ENCODE peak calls at places on chromosome 19, in nine cellular contexts. U is upper lobe of left lung, N is spleen, W is breast epithelium, Z is sigmoid colon, M is suprapubic skin, H is H1, Y is prostate gland, S is transverse colon. K is an unnamed sample.

GRCh38 chr19:34664168-34664567 is 12.8 kb downstream of the SCGB2B2 start:
- DNase-seq in U (no peak), N (peak; percentile 36), W (no peak), Z (no peak), M (no peak), H (no peak), Y (no peak), S (no peak), K (no peak)

GRCh38 chr19:33090179-33090578 is 9.2 kb downstream of the GPATCH1 start:
- DNase-seq in U (no peak), N (no peak), W (no peak), Z (no peak), M (no peak), H (no peak), Y (no peak), S (no peak), K (no peak)

GRCh38 chr19:48249502-48250014 is 6.2 kb downstream of the CARD8 start:
- DNase-seq in U (peak; percentile 76), N (peak; percentile 91), W (no peak), Z (peak; percentile 74), M (no peak), H (no peak), Y (no peak), S (peak; percentile 58), K (peak; percentile 41)

GRCh38 chr19:46753420-46754155 is 7.3 kb upstream of the STRN4 start:
- DNase-seq in U (peak; percentile 63), N (peak; percentile 88), W (no peak), Z (no peak), M (no peak), H (no peak), Y (peak; percentile 62), S (peak; percentile 78), K (peak; percentile 75)

GRCh38 chr19:4976412-4977298 is 7.7 kb downstream of the KDM4B start:
- DNase-seq in U (peak; percentile 91), N (peak; percentile 90), W (peak; percentile 88), Z (peak; percentile 98), M (peak; percentile 91), H (no peak), Y (peak; percentile 95), S (peak; percentile 66), K (peak; percentile 53)

GRCh38 chr19:16160943-16161560 is 12.3 kb downstream of the CIB3 start:
- DNase-seq in U (no peak), N (no peak), W (no peak), Z (no peak), M (no peak), H (no peak), Y (no peak), S (peak; percentile 47), K (no peak)

GRCh38 chr19:45059258-45059965 is 16.9 kb downstream of the ZNF296 start:
- DNase-seq in U (peak; percentile 74), N (peak; percentile 91), W (no peak), Z (peak; percentile 77), M (no peak), H (no peak), Y (peak; percentile 79), S (peak; percentile 87), K (peak; percentile 89)

GRCh38 chr19:13099073-13099999 is 3.3 kb downstream of the LYL1 start:
- DNase-seq in U (peak; percentile 92), N (peak; percentile 98), W (no peak), Z (peak; percentile 91), M (peak; percentile 92), H (no peak), Y (no peak), S (peak; percentile 85), K (peak; percentile 78)

GRCh38 chr19:41541990-41542584 is 33.9 kb upstream of the CEACAM21 start:
- DNase-seq in U (peak; percentile 80), N (peak; percentile 92), W (no peak), Z (peak; percentile 70), M (peak; percentile 83), H (no peak), Y (no peak), S (peak; percentile 74), K (peak; percentile 73)

GRCh38 chr19:31351212-31352193 is 2.3 kb upstream of the TSHZ3 start:
- DNase-seq in U (no peak), N (peak; percentile 82), W (no peak), Z (peak; percentile 82), M (no peak), H (no peak), Y (peak; percentile 41), S (peak; percentile 31), K (no peak)

GRCh38 chr19:18152444-18152816 is 533 bp upstream of the PIK3R2 start:
- DNase-seq in U (peak; percentile 97), N (peak; percentile 99), W (peak; percentile 91), Z (peak; percentile 98), M (peak; percentile 98), H (peak; percentile 97), Y (peak; percentile 94), S (peak; percentile 98), K (peak; percentile 97)

GRCh38 chr19:18150776-18151624 is 2.0 kb upstream of the PIK3R2 start:
- DNase-seq in U (no peak), N (no peak), W (no peak), Z (no peak), M (no peak), H (no peak), Y (no peak), S (no peak), K (no peak)

GRCh38 chr19:18155095-18156087 is 2.4 kb downstream of the PIK3R2 start:
- DNase-seq in U (peak; percentile 53), N (peak; percentile 81), W (no peak), Z (no peak), M (no peak), H (no peak), Y (no peak), S (peak; percentile 59), K (peak; percentile 85)

GRCh38 chr19:18153555-18154134 is 682 bp downstream of the PIK3R2 start:
- DNase-seq in U (no peak), N (peak; percentile 91), W (no peak), Z (no peak), M (no peak), H (no peak), Y (no peak), S (peak; percentile 48), K (no peak)

GRCh38 chr19:18152817-18153554 is at the start of gene PIK3R2:
- DNase-seq in U (peak; percentile 99), N (peak; percentile 99), W (peak; percentile 99), Z (peak; percentile 100), M (peak; percentile 99), H (peak; percentile 97), Y (peak; percentile 100), S (peak; percentile 100), K (peak; percentile 100)
- TF ChIP-seq POLR2A in U (peak; percentile 83), N (no peak), W (no peak), Z (peak; percentile 13), M (no peak), H (no peak), Y (peak; percentile 84), S (peak; percentile 24), K (no peak)

GRCh38 chr19:50710094-50710493 is 9.5 kb downstream of the SHANK1 start:
- DNase-seq in U (no peak), N (no peak), W (no peak), Z (no peak), M (no peak), H (no peak), Y (no peak), S (no peak), K (no peak)
- TF ChIP-seq CTCF in U (no peak), N (no peak), W (no peak), Z (no peak), M (no peak), H (peak; percentile 44), Y (no peak), S (no peak), K (no peak)

GRCh38 chr19:7927605-7928333 is 1.8 kb upstream of the CTXN1 start:
- DNase-seq in U (no peak), N (no peak), W (peak; percentile 67), Z (no peak), M (no peak), H (no peak), Y (no peak), S (no peak), K (no peak)
- TF ChIP-seq POLR2AphosphoS5 in U (no peak), N (peak; percentile 31), W (no peak), Z (no peak), M (no peak), H (no peak), Y (no peak), S (no peak), K (no peak)

GRCh38 chr19:2235396-2236284 is 489 bp downstream of the PLEKHJ1 start:
- DNase-seq in U (peak; percentile 74), N (no peak), W (peak; percentile 32), Z (no peak), M (no peak), H (no peak), Y (no peak), S (peak; percentile 86), K (peak; percentile 79)
- TF ChIP-seq POLR2A in U (peak; percentile 22), N (no peak), W (no peak), Z (peak; percentile 21), M (no peak), H (no peak), Y (no peak), S (peak; percentile 79), K (no peak)

DNA sequence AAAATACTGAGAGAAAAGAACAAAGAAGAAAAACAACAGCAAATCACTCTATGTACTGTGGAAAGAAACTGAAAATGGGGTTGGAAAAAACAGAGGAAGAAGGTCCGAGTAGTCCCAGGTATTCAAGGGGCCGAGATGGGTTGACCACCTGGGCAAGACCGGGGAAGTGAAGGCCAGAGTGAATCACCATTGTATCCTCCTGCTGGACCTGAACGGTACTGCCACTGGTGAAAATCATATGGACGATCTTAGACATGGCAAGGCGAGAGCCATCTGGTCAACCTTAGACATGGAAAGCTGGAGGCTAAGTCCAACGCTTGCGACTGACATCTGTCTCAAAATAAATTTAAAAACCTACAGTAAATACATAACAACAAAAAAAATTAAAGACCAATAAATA is 44.4 kb upstream of the ZNF91 start:
- DNase-seq in U (no peak), N (no peak), W (no peak), Z (no peak), M (no peak), H (no peak), Y (no peak), S (no peak), K (no peak)
- TF ChIP-seq CTCF in U (no peak), N (no peak), W (no peak), Z (no peak), M (no peak), H (peak; percentile 50), Y (no peak), S (peak; percentile 15), K (no peak)

DNA sequence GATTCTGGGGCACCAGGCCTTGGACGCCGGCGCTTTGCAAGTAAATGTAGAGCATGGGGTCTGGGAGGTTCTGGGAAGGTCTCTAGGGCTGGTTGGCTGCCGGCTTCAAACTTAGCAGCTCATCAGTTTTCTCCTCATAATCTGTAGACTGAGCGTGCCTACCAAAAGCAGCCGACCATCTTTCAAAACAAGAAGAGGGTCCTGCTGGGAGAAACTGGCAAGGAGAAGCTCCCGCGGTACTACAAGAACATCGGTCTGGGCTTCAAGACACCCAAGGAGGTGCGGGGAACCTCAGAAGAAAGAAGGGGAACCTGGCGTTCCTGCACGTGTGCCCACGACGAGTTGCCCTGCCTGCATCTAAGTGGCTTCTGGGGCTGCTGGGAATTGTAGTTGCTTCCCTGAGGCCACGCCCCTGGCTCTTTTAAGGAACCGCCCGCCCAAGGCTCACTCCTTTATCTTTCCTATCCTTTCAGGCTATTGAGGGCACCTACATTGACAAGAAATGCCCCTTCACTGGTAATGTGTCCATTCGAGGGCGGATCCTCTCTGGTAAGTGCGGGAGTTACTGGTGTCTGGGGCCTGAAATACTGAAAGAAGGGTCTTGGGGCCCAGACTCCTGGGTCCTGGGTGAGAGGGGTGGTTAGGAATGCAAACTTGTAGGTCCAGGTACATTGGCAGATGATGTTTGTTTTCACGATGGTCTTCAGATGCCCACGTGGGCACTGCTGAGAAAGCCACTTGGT is 984 bp downstream of the RPS11 start:
- DNase-seq in U (peak; percentile 88), N (peak; percentile 94), W (no peak), Z (peak; percentile 81), M (peak; percentile 84), H (no peak), Y (no peak), S (peak; percentile 86), K (peak; percentile 78)
- TF ChIP-seq POLR2AphosphoS5 in U (peak; percentile 44), N (peak; percentile 85), W (no peak), Z (peak; percentile 61), M (no peak), H (peak; percentile 76), Y (peak; percentile 63), S (peak; percentile 55), K (no peak)

K was measured in stomach.